ENCODE peak calls at places on chromosomes 13 and 19, in four cellular contexts. H, D, X and G are unnamed samples. For H3K4me1, the result is how much of the 10 kb centered on the place peaks cover.

GRCh38 chr13:60090579-60090978 is 73.1 kb downstream of the DIAPH3 start:
- DNase-seq in D (no peak), X (no peak), H (no peak), G (no peak)

GRCh38 chr13:109779074-109779473 is 7.3 kb downstream of the IRS2 start:
- DNase-seq in H (no peak), X (no peak), D (no peak), G (no peak)

GRCh38 chr13:79448413-79448812 is 32.5 kb upstream of the NDFIP2 start:
- DNase-seq in H (no peak), D (no peak), X (no peak), G (no peak)

GRCh38 chr19:3033595-3034193 is 4.6 kb upstream of the TLE2 start:
- DNase-seq in X (no peak), D (no peak), H (no peak), G (no peak)

GRCh38 chr13:91362908-91363307 is 15.4 kb downstream of the MIR17HG start:
- DNase-seq in H (no peak), D (no peak), X (no peak), G (no peak)

GRCh38 chr19:29290853-29291252 is 77.9 kb upstream of the UQCRFS1 start:
- DNase-seq in X (peak), H (no peak), D (no peak), G (no peak)

GRCh38 chr13:95660981-95661581 is 15.9 kb upstream of the DNAJC3 start:
- DNase-seq in D (no peak), X (peak), H (no peak), G (peak)

GRCh38 chr13:21060063-21060826 is 1.1 kb downstream of the LATS2 start:
- DNase-seq in X (peak), D (no peak), H (peak), G (peak)

GRCh38 chr19:28532765-28533341 is 680.1 kb downstream of the UQCRFS1 start:
- DNase-seq in H (no peak), X (no peak), D (no peak), G (no peak)

GRCh38 chr13:84032116-84032515 is 149.8 kb upstream of the SLITRK1 start:
- DNase-seq in D (no peak), H (no peak), X (no peak), G (no peak)

GRCh38 chr19:3932931-3933810 is at the start of gene NMRK2:
- DNase-seq in D (peak), X (peak), H (peak), G (no peak)

GRCh38 chr13:65966991-65967451 is 1263.1 kb downstream of the PCDH9 start:
- DNase-seq in D (no peak), X (peak), H (no peak), G (peak)

GRCh38 chr19:18946918-18947317 is 5.9 kb upstream of the HOMER3 start:
- DNase-seq in D (no peak), X (no peak), H (no peak), G (no peak)
- H3K4me1 ChIP-seq in D (under half), X (under half), H (under half), G (under half)

GRCh38 chr19:1249990-1250298 is 1.6 kb downstream of the MIDN start:
- DNase-seq in X (no peak), D (no peak), H (no peak), G (no peak)
- H3K4me1 ChIP-seq in X (under half), D (under half), H (half or more), G (under half)

DNA sequence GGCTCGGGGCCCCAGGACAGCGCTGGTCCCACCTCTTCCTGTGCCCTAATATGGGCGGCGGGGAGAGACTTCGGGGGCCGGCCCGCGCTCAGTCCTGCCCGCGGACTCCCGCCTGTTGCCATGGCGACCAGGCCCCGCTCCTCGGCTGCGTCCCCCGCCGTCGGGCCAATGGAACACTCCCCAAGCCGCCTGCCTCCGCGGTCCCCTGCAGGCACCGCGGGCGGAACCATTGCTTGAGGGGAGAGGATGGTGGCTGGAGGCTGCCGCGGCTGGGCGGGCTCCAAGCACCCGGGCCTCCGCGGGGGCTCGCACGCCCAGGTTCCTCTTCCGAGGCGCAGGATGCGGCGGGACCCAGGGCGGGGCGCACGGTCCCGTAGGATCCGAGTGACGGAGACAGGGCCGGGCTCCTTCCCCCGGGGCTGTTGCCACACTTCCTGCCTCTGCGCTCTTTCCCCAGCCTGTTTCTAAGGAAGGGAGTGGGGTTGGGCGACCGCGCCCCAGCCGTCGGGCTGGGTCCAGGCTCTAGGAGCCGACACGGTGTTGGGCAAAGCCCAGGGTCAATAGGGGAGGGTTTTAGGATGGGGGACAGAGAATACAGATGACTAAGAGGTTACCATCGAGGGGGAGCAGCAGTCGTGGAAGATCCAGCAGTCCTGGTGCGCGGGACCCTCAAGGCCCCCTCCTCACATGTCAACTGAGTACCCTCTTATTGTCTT is 1.2 kb upstream of the JUNB start:
- DNase-seq in D (peak), X (peak), H (peak), G (peak)
- H3K4me1 ChIP-seq in D (under half), X (under half), H (under half), G (under half)

GRCh38 chr19:58516964-58517833 is 2.4 kb downstream of the ZBTB45 start:
- DNase-seq in X (no peak), D (no peak), H (no peak), G (no peak)

GRCh38 chr19:58520257-58520599 is 618 bp upstream of the ZBTB45 start:
- DNase-seq in X (no peak), H (no peak), D (no peak), G (no peak)

GRCh38 chr19:58519087-58519354 is 589 bp downstream of the ZBTB45 start:
- DNase-seq in H (peak), X (peak), D (peak), G (peak)

GRCh38 chr19:58518261-58519086 is 1.1 kb downstream of the ZBTB45 start:
- DNase-seq in H (no peak), D (no peak), X (no peak), G (no peak)

GRCh38 chr19:58519355-58520256 is at the start of gene ZBTB45:
- DNase-seq in D (peak), X (peak), H (peak), G (peak)
- H3K4me1 ChIP-seq in D (under half), X (under half), H (under half), G (under half)

GRCh38 chr13:49533586-49534269 is 38.0 kb downstream of the PHF11 start:
- DNase-seq in H (no peak), X (no peak), D (no peak), G (no peak)
- H3K4me1 ChIP-seq in H (under half), X (under half), D (under half), G (under half)

DNA sequence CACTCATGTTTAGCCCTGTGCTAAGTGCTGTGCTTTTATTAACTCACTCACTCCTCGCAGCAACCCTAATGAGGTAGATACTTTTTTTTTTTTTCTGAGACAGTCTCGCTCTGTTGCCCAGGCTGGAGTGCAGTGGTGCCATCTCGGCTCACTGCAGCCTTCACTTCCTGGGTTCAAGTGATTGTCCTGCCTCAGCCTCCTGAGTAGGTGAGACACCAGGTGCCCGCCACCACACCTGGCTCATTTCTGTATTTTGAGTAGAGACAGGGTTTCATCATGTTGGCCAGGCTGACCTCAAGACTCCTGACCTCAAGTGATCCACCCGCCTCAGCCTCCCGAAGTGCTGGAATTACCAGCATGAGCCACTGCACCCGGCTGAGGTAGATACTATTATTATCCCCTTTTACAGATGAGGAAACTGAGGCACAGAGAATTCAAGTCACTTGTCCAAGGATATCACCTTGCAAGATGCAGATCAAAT is 2.5 kb downstream of the ITPKC start:
- DNase-seq in H (no peak), D (no peak), X (no peak), G (no peak)
- H3K4me1 ChIP-seq in H (under half), D (under half), X (under half), G (under half)